ENCODE peak calls at places on chromosomes 11 and 22, in ten cellular contexts. One of them, this sample, is unnamed.

GRCh38 chr11:118090545-118091162 is 3.9 kb upstream of the SMIM35 start:
- DNase-seq in lower lobe of right lung: peak; percentile 20
- DNase-seq in fibroblast of lung: no peak
- DNase-seq in activated naive CD4-positive, alpha-beta T cell: no peak
- DNase-seq in GM23248: no peak
- DNase-seq in activated naive CD8-positive, alpha-beta T cell treated with anti-CD3 and anti-CD28 coated beads, Interleukin-2, amount 50 U/mL, for 24 hours: no peak
- DNase-seq in NCI-H2081: no peak
- DNase-seq in MCF 10A: no peak
- DNase-seq in stimulated activated CD8-positive, alpha-beta memory T cell treated with anti-CD3 and anti-CD28 coated beads, Interleukin-15, amount 100 ng/mL, for 24 hours: no peak
- DNase-seq in fibroblast of mammary gland: no peak
- DNase-seq in this sample: no peak

GRCh38 chr11:66637557-66638176 is 836 bp upstream of the RBM4 start:
- DNase-seq in lower lobe of right lung: no peak
- DNase-seq in fibroblast of lung: no peak
- DNase-seq in activated naive CD4-positive, alpha-beta T cell: no peak
- DNase-seq in GM23248: peak; percentile 47
- DNase-seq in activated naive CD8-positive, alpha-beta T cell treated with anti-CD3 and anti-CD28 coated beads, Interleukin-2, amount 50 U/mL, for 24 hours: no peak
- DNase-seq in NCI-H2081: no peak
- DNase-seq in MCF 10A: no peak
- DNase-seq in stimulated activated CD8-positive, alpha-beta memory T cell treated with anti-CD3 and anti-CD28 coated beads, Interleukin-15, amount 100 ng/mL, for 24 hours: no peak
- DNase-seq in fibroblast of mammary gland: no peak
- DNase-seq in this sample: no peak

GRCh38 chr11:45085657-45086501 is 60.6 kb upstream of the PRDM11 start:
- DNase-seq in lower lobe of right lung: no peak
- DNase-seq in fibroblast of lung: no peak
- DNase-seq in activated naive CD4-positive, alpha-beta T cell: no peak
- DNase-seq in GM23248: no peak
- DNase-seq in activated naive CD8-positive, alpha-beta T cell treated with anti-CD3 and anti-CD28 coated beads, Interleukin-2, amount 50 U/mL, for 24 hours: no peak
- DNase-seq in NCI-H2081: peak; percentile 47
- DNase-seq in MCF 10A: no peak
- DNase-seq in stimulated activated CD8-positive, alpha-beta memory T cell treated with anti-CD3 and anti-CD28 coated beads, Interleukin-15, amount 100 ng/mL, for 24 hours: no peak
- DNase-seq in fibroblast of mammary gland: no peak
- DNase-seq in this sample: no peak

GRCh38 chr11:59954219-59954847 is 9.5 kb upstream of the OOSP4A start:
- DNase-seq in lower lobe of right lung: no peak
- DNase-seq in fibroblast of lung: no peak
- DNase-seq in activated naive CD4-positive, alpha-beta T cell: no peak
- DNase-seq in GM23248: no peak
- DNase-seq in activated naive CD8-positive, alpha-beta T cell treated with anti-CD3 and anti-CD28 coated beads, Interleukin-2, amount 50 U/mL, for 24 hours: no peak
- DNase-seq in NCI-H2081: no peak
- DNase-seq in MCF 10A: no peak
- DNase-seq in stimulated activated CD8-positive, alpha-beta memory T cell treated with anti-CD3 and anti-CD28 coated beads, Interleukin-15, amount 100 ng/mL, for 24 hours: no peak
- DNase-seq in fibroblast of mammary gland: no peak
- DNase-seq in this sample: no peak

GRCh38 chr11:7706377-7706776 is at the start of gene OVCH2:
- DNase-seq in lower lobe of right lung: no peak
- DNase-seq in fibroblast of lung: no peak
- DNase-seq in activated naive CD4-positive, alpha-beta T cell: no peak
- DNase-seq in GM23248: no peak
- DNase-seq in activated naive CD8-positive, alpha-beta T cell treated with anti-CD3 and anti-CD28 coated beads, Interleukin-2, amount 50 U/mL, for 24 hours: no peak
- DNase-seq in NCI-H2081: no peak
- DNase-seq in MCF 10A: no peak
- DNase-seq in stimulated activated CD8-positive, alpha-beta memory T cell treated with anti-CD3 and anti-CD28 coated beads, Interleukin-15, amount 100 ng/mL, for 24 hours: no peak
- DNase-seq in fibroblast of mammary gland: no peak
- DNase-seq in this sample: no peak

GRCh38 chr11:43197357-43197756 is 114.4 kb upstream of the API5 start:
- DNase-seq in lower lobe of right lung: no peak
- DNase-seq in fibroblast of lung: no peak
- DNase-seq in activated naive CD4-positive, alpha-beta T cell: no peak
- DNase-seq in GM23248: no peak
- DNase-seq in activated naive CD8-positive, alpha-beta T cell treated with anti-CD3 and anti-CD28 coated beads, Interleukin-2, amount 50 U/mL, for 24 hours: no peak
- DNase-seq in NCI-H2081: no peak
- DNase-seq in MCF 10A: no peak
- DNase-seq in stimulated activated CD8-positive, alpha-beta memory T cell treated with anti-CD3 and anti-CD28 coated beads, Interleukin-15, amount 100 ng/mL, for 24 hours: no peak
- DNase-seq in fibroblast of mammary gland: no peak
- DNase-seq in this sample: no peak

GRCh38 chr11:69158301-69159152 is 2.8 kb downstream of the SMIM38 start:
- DNase-seq in lower lobe of right lung: no peak
- DNase-seq in fibroblast of lung: no peak
- DNase-seq in activated naive CD4-positive, alpha-beta T cell: no peak
- DNase-seq in GM23248: no peak
- DNase-seq in activated naive CD8-positive, alpha-beta T cell treated with anti-CD3 and anti-CD28 coated beads, Interleukin-2, amount 50 U/mL, for 24 hours: no peak
- DNase-seq in NCI-H2081: no peak
- DNase-seq in MCF 10A: no peak
- DNase-seq in stimulated activated CD8-positive, alpha-beta memory T cell treated with anti-CD3 and anti-CD28 coated beads, Interleukin-15, amount 100 ng/mL, for 24 hours: no peak
- DNase-seq in fibroblast of mammary gland: no peak
- DNase-seq in this sample: no peak

GRCh38 chr22:42192547-42192946 is 61.9 kb upstream of the CYP2D6 start:
- DNase-seq in lower lobe of right lung: no peak
- DNase-seq in fibroblast of lung: no peak
- DNase-seq in activated naive CD4-positive, alpha-beta T cell: no peak
- DNase-seq in GM23248: no peak
- DNase-seq in activated naive CD8-positive, alpha-beta T cell treated with anti-CD3 and anti-CD28 coated beads, Interleukin-2, amount 50 U/mL, for 24 hours: no peak
- DNase-seq in NCI-H2081: no peak
- DNase-seq in MCF 10A: no peak
- DNase-seq in stimulated activated CD8-positive, alpha-beta memory T cell treated with anti-CD3 and anti-CD28 coated beads, Interleukin-15, amount 100 ng/mL, for 24 hours: no peak
- DNase-seq in fibroblast of mammary gland: no peak
- DNase-seq in this sample: no peak

GRCh38 chr11:130131957-130132850 is 27.4 kb upstream of the ST14 start:
- DNase-seq in lower lobe of right lung: no peak
- DNase-seq in fibroblast of lung: peak; percentile 74
- DNase-seq in activated naive CD4-positive, alpha-beta T cell: no peak
- DNase-seq in GM23248: peak; percentile 78
- DNase-seq in activated naive CD8-positive, alpha-beta T cell treated with anti-CD3 and anti-CD28 coated beads, Interleukin-2, amount 50 U/mL, for 24 hours: peak; percentile 33
- DNase-seq in NCI-H2081: peak; percentile 79
- DNase-seq in MCF 10A: peak; percentile 78
- DNase-seq in stimulated activated CD8-positive, alpha-beta memory T cell treated with anti-CD3 and anti-CD28 coated beads, Interleukin-15, amount 100 ng/mL, for 24 hours: no peak
- DNase-seq in fibroblast of mammary gland: peak; percentile 72
- DNase-seq in this sample: peak; percentile 33

GRCh38 chr11:110196241-110196754 is 100.1 kb downstream of the RDX start:
- DNase-seq in lower lobe of right lung: no peak
- DNase-seq in fibroblast of lung: peak; percentile 94
- DNase-seq in activated naive CD4-positive, alpha-beta T cell: no peak
- DNase-seq in GM23248: peak; percentile 78
- DNase-seq in activated naive CD8-positive, alpha-beta T cell treated with anti-CD3 and anti-CD28 coated beads, Interleukin-2, amount 50 U/mL, for 24 hours: no peak
- DNase-seq in NCI-H2081: no peak
- DNase-seq in MCF 10A: peak; percentile 95
- DNase-seq in stimulated activated CD8-positive, alpha-beta memory T cell treated with anti-CD3 and anti-CD28 coated beads, Interleukin-15, amount 100 ng/mL, for 24 hours: no peak
- DNase-seq in fibroblast of mammary gland: peak; percentile 99
- DNase-seq in this sample: peak; percentile 84

GRCh38 chr11:62708423-62709261 is 1.2 kb downstream of the GNG3 start:
- DNase-seq in lower lobe of right lung: no peak
- DNase-seq in fibroblast of lung: no peak
- DNase-seq in activated naive CD4-positive, alpha-beta T cell: no peak
- DNase-seq in GM23248: no peak
- DNase-seq in activated naive CD8-positive, alpha-beta T cell treated with anti-CD3 and anti-CD28 coated beads, Interleukin-2, amount 50 U/mL, for 24 hours: peak; percentile 52
- DNase-seq in NCI-H2081: peak; percentile 48
- DNase-seq in MCF 10A: no peak
- DNase-seq in stimulated activated CD8-positive, alpha-beta memory T cell treated with anti-CD3 and anti-CD28 coated beads, Interleukin-15, amount 100 ng/mL, for 24 hours: no peak
- DNase-seq in fibroblast of mammary gland: no peak
- DNase-seq in this sample: no peak

GRCh38 chr11:72352859-72353551 is 81.3 kb downstream of the CLPB start:
- DNase-seq in lower lobe of right lung: no peak
- DNase-seq in fibroblast of lung: peak; percentile 81
- DNase-seq in activated naive CD4-positive, alpha-beta T cell: no peak
- DNase-seq in GM23248: peak; percentile 82
- DNase-seq in activated naive CD8-positive, alpha-beta T cell treated with anti-CD3 and anti-CD28 coated beads, Interleukin-2, amount 50 U/mL, for 24 hours: no peak
- DNase-seq in NCI-H2081: no peak
- DNase-seq in MCF 10A: no peak
- DNase-seq in stimulated activated CD8-positive, alpha-beta memory T cell treated with anti-CD3 and anti-CD28 coated beads, Interleukin-15, amount 100 ng/mL, for 24 hours: no peak
- DNase-seq in fibroblast of mammary gland: peak; percentile 70
- DNase-seq in this sample: peak; percentile 54

GRCh38 chr11:126917531-126918204 is 82.9 kb downstream of the KIRREL3 start:
- DNase-seq in lower lobe of right lung: no peak
- DNase-seq in fibroblast of lung: peak; percentile 81
- DNase-seq in activated naive CD4-positive, alpha-beta T cell: no peak
- DNase-seq in GM23248: peak; percentile 99
- DNase-seq in activated naive CD8-positive, alpha-beta T cell treated with anti-CD3 and anti-CD28 coated beads, Interleukin-2, amount 50 U/mL, for 24 hours: no peak
- DNase-seq in NCI-H2081: no peak
- DNase-seq in MCF 10A: peak; percentile 63
- DNase-seq in stimulated activated CD8-positive, alpha-beta memory T cell treated with anti-CD3 and anti-CD28 coated beads, Interleukin-15, amount 100 ng/mL, for 24 hours: no peak
- DNase-seq in fibroblast of mammary gland: peak; percentile 94
- DNase-seq in this sample: peak; percentile 99

GRCh38 chr22:42692239-42693054 is 28.2 kb downstream of the A4GALT start:
- DNase-seq in lower lobe of right lung: no peak
- DNase-seq in fibroblast of lung: no peak
- DNase-seq in activated naive CD4-positive, alpha-beta T cell: no peak
- DNase-seq in GM23248: no peak
- DNase-seq in activated naive CD8-positive, alpha-beta T cell treated with anti-CD3 and anti-CD28 coated beads, Interleukin-2, amount 50 U/mL, for 24 hours: no peak
- DNase-seq in NCI-H2081: no peak
- DNase-seq in MCF 10A: no peak
- DNase-seq in stimulated activated CD8-positive, alpha-beta memory T cell treated with anti-CD3 and anti-CD28 coated beads, Interleukin-15, amount 100 ng/mL, for 24 hours: no peak
- DNase-seq in fibroblast of mammary gland: no peak
- DNase-seq in this sample: no peak

GRCh38 chr22:30205281-30206115 is 41.1 kb downstream of the LIF start:
- DNase-seq in lower lobe of right lung: no peak
- DNase-seq in fibroblast of lung: peak; percentile 98
- DNase-seq in activated naive CD4-positive, alpha-beta T cell: no peak
- DNase-seq in GM23248: peak; percentile 97
- DNase-seq in activated naive CD8-positive, alpha-beta T cell treated with anti-CD3 and anti-CD28 coated beads, Interleukin-2, amount 50 U/mL, for 24 hours: no peak
- DNase-seq in NCI-H2081: no peak
- DNase-seq in MCF 10A: peak; percentile 95
- DNase-seq in stimulated activated CD8-positive, alpha-beta memory T cell treated with anti-CD3 and anti-CD28 coated beads, Interleukin-15, amount 100 ng/mL, for 24 hours: no peak
- DNase-seq in fibroblast of mammary gland: peak; percentile 98
- DNase-seq in this sample: peak; percentile 95

GRCh38 chr22:48517039-48518030 is 1310.3 kb downstream of the BRD1 start:
- DNase-seq in lower lobe of right lung: no peak
- DNase-seq in fibroblast of lung: no peak
- DNase-seq in activated naive CD4-positive, alpha-beta T cell: no peak
- DNase-seq in GM23248: peak; percentile 23
- DNase-seq in activated naive CD8-positive, alpha-beta T cell treated with anti-CD3 and anti-CD28 coated beads, Interleukin-2, amount 50 U/mL, for 24 hours: no peak
- DNase-seq in NCI-H2081: no peak
- DNase-seq in MCF 10A: no peak
- DNase-seq in stimulated activated CD8-positive, alpha-beta memory T cell treated with anti-CD3 and anti-CD28 coated beads, Interleukin-15, amount 100 ng/mL, for 24 hours: no peak
- DNase-seq in fibroblast of mammary gland: no peak
- DNase-seq in this sample: no peak

GRCh38 chr11:12090761-12091261 is 19.6 kb upstream of the MICAL2 start:
- DNase-seq in lower lobe of right lung: peak; percentile 81
- DNase-seq in fibroblast of lung: no peak
- DNase-seq in activated naive CD4-positive, alpha-beta T cell: no peak
- DNase-seq in GM23248: no peak
- DNase-seq in activated naive CD8-positive, alpha-beta T cell treated with anti-CD3 and anti-CD28 coated beads, Interleukin-2, amount 50 U/mL, for 24 hours: no peak
- DNase-seq in NCI-H2081: no peak
- DNase-seq in MCF 10A: peak; percentile 82
- DNase-seq in stimulated activated CD8-positive, alpha-beta memory T cell treated with anti-CD3 and anti-CD28 coated beads, Interleukin-15, amount 100 ng/mL, for 24 hours: no peak
- DNase-seq in fibroblast of mammary gland: no peak
- DNase-seq in this sample: no peak

GRCh38 chr22:23563111-23563510 is 17.0 kb downstream of the IGLL1 start:
- DNase-seq in lower lobe of right lung: no peak
- DNase-seq in fibroblast of lung: no peak
- DNase-seq in activated naive CD4-positive, alpha-beta T cell: no peak
- DNase-seq in GM23248: no peak
- DNase-seq in activated naive CD8-positive, alpha-beta T cell treated with anti-CD3 and anti-CD28 coated beads, Interleukin-2, amount 50 U/mL, for 24 hours: no peak
- DNase-seq in NCI-H2081: no peak
- DNase-seq in MCF 10A: no peak
- DNase-seq in stimulated activated CD8-positive, alpha-beta memory T cell treated with anti-CD3 and anti-CD28 coated beads, Interleukin-15, amount 100 ng/mL, for 24 hours: no peak
- DNase-seq in fibroblast of mammary gland: no peak
- DNase-seq in this sample: no peak

GRCh38 chr11:85628771-85629341 is 463 bp downstream of the TMEM126B start:
- DNase-seq in lower lobe of right lung: no peak
- DNase-seq in fibroblast of lung: no peak
- DNase-seq in activated naive CD4-positive, alpha-beta T cell: no peak
- DNase-seq in GM23248: peak; percentile 56
- DNase-seq in activated naive CD8-positive, alpha-beta T cell treated with anti-CD3 and anti-CD28 coated beads, Interleukin-2, amount 50 U/mL, for 24 hours: peak; percentile 13
- DNase-seq in NCI-H2081: peak; percentile 40
- DNase-seq in MCF 10A: no peak
- DNase-seq in stimulated activated CD8-positive, alpha-beta memory T cell treated with anti-CD3 and anti-CD28 coated beads, Interleukin-15, amount 100 ng/mL, for 24 hours: no peak
- DNase-seq in fibroblast of mammary gland: peak; percentile 20
- DNase-seq in this sample: no peak

GRCh38 chr11:126815111-126815510 is 185.5 kb downstream of the KIRREL3 start:
- DNase-seq in lower lobe of right lung: no peak
- DNase-seq in fibroblast of lung: no peak
- DNase-seq in activated naive CD4-positive, alpha-beta T cell: no peak
- DNase-seq in GM23248: peak; percentile 59
- DNase-seq in activated naive CD8-positive, alpha-beta T cell treated with anti-CD3 and anti-CD28 coated beads, Interleukin-2, amount 50 U/mL, for 24 hours: no peak
- DNase-seq in NCI-H2081: no peak
- DNase-seq in MCF 10A: no peak
- DNase-seq in stimulated activated CD8-positive, alpha-beta memory T cell treated with anti-CD3 and anti-CD28 coated beads, Interleukin-15, amount 100 ng/mL, for 24 hours: no peak
- DNase-seq in fibroblast of mammary gland: peak; percentile 28
- DNase-seq in this sample: peak; percentile 63

GRCh38 chr11:43691806-43692205 is 11.3 kb downstream of the HSD17B12 start:
- DNase-seq in lower lobe of right lung: no peak
- DNase-seq in fibroblast of lung: no peak
- DNase-seq in activated naive CD4-positive, alpha-beta T cell: no peak
- DNase-seq in GM23248: no peak
- DNase-seq in activated naive CD8-positive, alpha-beta T cell treated with anti-CD3 and anti-CD28 coated beads, Interleukin-2, amount 50 U/mL, for 24 hours: no peak
- DNase-seq in NCI-H2081: no peak
- DNase-seq in MCF 10A: no peak
- DNase-seq in stimulated activated CD8-positive, alpha-beta memory T cell treated with anti-CD3 and anti-CD28 coated beads, Interleukin-15, amount 100 ng/mL, for 24 hours: no peak
- DNase-seq in fibroblast of mammary gland: no peak
- DNase-seq in this sample: no peak

GRCh38 chr22:31436132-31436531 is 36.7 kb downstream of the DRG1 start:
- DNase-seq in lower lobe of right lung: no peak
- DNase-seq in fibroblast of lung: peak; percentile 14
- DNase-seq in activated naive CD4-positive, alpha-beta T cell: no peak
- DNase-seq in GM23248: no peak
- DNase-seq in activated naive CD8-positive, alpha-beta T cell treated with anti-CD3 and anti-CD28 coated beads, Interleukin-2, amount 50 U/mL, for 24 hours: no peak
- DNase-seq in NCI-H2081: no peak
- DNase-seq in MCF 10A: no peak
- DNase-seq in stimulated activated CD8-positive, alpha-beta memory T cell treated with anti-CD3 and anti-CD28 coated beads, Interleukin-15, amount 100 ng/mL, for 24 hours: no peak
- DNase-seq in fibroblast of mammary gland: peak; percentile 26
- DNase-seq in this sample: no peak

GRCh38 chr11:18075444-18075843 is 29.4 kb upstream of the TPH1 start:
- DNase-seq in lower lobe of right lung: no peak
- DNase-seq in fibroblast of lung: no peak
- DNase-seq in activated naive CD4-positive, alpha-beta T cell: no peak
- DNase-seq in GM23248: no peak
- DNase-seq in activated naive CD8-positive, alpha-beta T cell treated with anti-CD3 and anti-CD28 coated beads, Interleukin-2, amount 50 U/mL, for 24 hours: no peak
- DNase-seq in NCI-H2081: no peak
- DNase-seq in MCF 10A: peak; percentile 2
- DNase-seq in stimulated activated CD8-positive, alpha-beta memory T cell treated with anti-CD3 and anti-CD28 coated beads, Interleukin-15, amount 100 ng/mL, for 24 hours: no peak
- DNase-seq in fibroblast of mammary gland: peak; percentile 10
- DNase-seq in this sample: no peak

GRCh38 chr11:638616-639323 is 1.7 kb downstream of the DRD4 start:
- DNase-seq in lower lobe of right lung: no peak
- DNase-seq in fibroblast of lung: no peak
- DNase-seq in activated naive CD4-positive, alpha-beta T cell: no peak
- DNase-seq in GM23248: peak; percentile 39
- DNase-seq in activated naive CD8-positive, alpha-beta T cell treated with anti-CD3 and anti-CD28 coated beads, Interleukin-2, amount 50 U/mL, for 24 hours: no peak
- DNase-seq in NCI-H2081: no peak
- DNase-seq in MCF 10A: no peak
- DNase-seq in stimulated activated CD8-positive, alpha-beta memory T cell treated with anti-CD3 and anti-CD28 coated beads, Interleukin-15, amount 100 ng/mL, for 24 hours: no peak
- DNase-seq in fibroblast of mammary gland: no peak
- DNase-seq in this sample: no peak

GRCh38 chr11:64186205-64187165 is 514 bp downstream of the STIP1 start:
- DNase-seq in lower lobe of right lung: no peak
- DNase-seq in fibroblast of lung: no peak
- DNase-seq in activated naive CD4-positive, alpha-beta T cell: no peak
- DNase-seq in GM23248: peak; percentile 55
- DNase-seq in activated naive CD8-positive, alpha-beta T cell treated with anti-CD3 and anti-CD28 coated beads, Interleukin-2, amount 50 U/mL, for 24 hours: peak; percentile 43
- DNase-seq in NCI-H2081: no peak
- DNase-seq in MCF 10A: peak; percentile 31
- DNase-seq in stimulated activated CD8-positive, alpha-beta memory T cell treated with anti-CD3 and anti-CD28 coated beads, Interleukin-15, amount 100 ng/mL, for 24 hours: no peak
- DNase-seq in fibroblast of mammary gland: no peak
- DNase-seq in this sample: no peak

GRCh38 chr11:16924462-16924825 is 89.8 kb downstream of the PLEKHA7 start:
- DNase-seq in lower lobe of right lung: no peak
- DNase-seq in fibroblast of lung: no peak
- DNase-seq in activated naive CD4-positive, alpha-beta T cell: no peak
- DNase-seq in GM23248: no peak
- DNase-seq in activated naive CD8-positive, alpha-beta T cell treated with anti-CD3 and anti-CD28 coated beads, Interleukin-2, amount 50 U/mL, for 24 hours: no peak
- DNase-seq in NCI-H2081: no peak
- DNase-seq in MCF 10A: no peak
- DNase-seq in stimulated activated CD8-positive, alpha-beta memory T cell treated with anti-CD3 and anti-CD28 coated beads, Interleukin-15, amount 100 ng/mL, for 24 hours: no peak
- DNase-seq in fibroblast of mammary gland: no peak
- DNase-seq in this sample: no peak

GRCh38 chr11:9739108-9739507 is 75.2 kb downstream of the SWAP70 start:
- DNase-seq in lower lobe of right lung: no peak
- DNase-seq in fibroblast of lung: no peak
- DNase-seq in activated naive CD4-positive, alpha-beta T cell: no peak
- DNase-seq in GM23248: no peak
- DNase-seq in activated naive CD8-positive, alpha-beta T cell treated with anti-CD3 and anti-CD28 coated beads, Interleukin-2, amount 50 U/mL, for 24 hours: no peak
- DNase-seq in NCI-H2081: no peak
- DNase-seq in MCF 10A: no peak
- DNase-seq in stimulated activated CD8-positive, alpha-beta memory T cell treated with anti-CD3 and anti-CD28 coated beads, Interleukin-15, amount 100 ng/mL, for 24 hours: no peak
- DNase-seq in fibroblast of mammary gland: no peak
- DNase-seq in this sample: no peak

GRCh38 chr11:11946180-11946579 is 62.2 kb downstream of the DKK3 start:
- DNase-seq in lower lobe of right lung: no peak
- DNase-seq in fibroblast of lung: no peak
- DNase-seq in activated naive CD4-positive, alpha-beta T cell: no peak
- DNase-seq in GM23248: peak; percentile 79
- DNase-seq in activated naive CD8-positive, alpha-beta T cell treated with anti-CD3 and anti-CD28 coated beads, Interleukin-2, amount 50 U/mL, for 24 hours: no peak
- DNase-seq in NCI-H2081: no peak
- DNase-seq in MCF 10A: no peak
- DNase-seq in stimulated activated CD8-positive, alpha-beta memory T cell treated with anti-CD3 and anti-CD28 coated beads, Interleukin-15, amount 100 ng/mL, for 24 hours: no peak
- DNase-seq in fibroblast of mammary gland: peak; percentile 47
- DNase-seq in this sample: peak; percentile 64